ENCODE peak calls at places on chromosomes 4 and X, in four cellular contexts. H is choroid plexus epithelial cell; D is neural progenitor cell; Q is CD8-positive, alpha-beta T cell. Y is an unnamed sample.

GRCh38 chr4:144174401-144175067 is 34.0 kb upstream of the GYPA start:
- DNase-seq in H (peak), D (peak), Q (no peak), Y (peak)

GRCh38 chrX:16125520-16126149 is 2.3 kb downstream of the GRPR start:
- DNase-seq in H (no peak), D (no peak), Q (no peak), Y (no peak)

GRCh38 chrX:125248931-125249330 is 70.7 kb upstream of the TEX13C start:
- DNase-seq in H (no peak), D (no peak), Q (no peak), Y (no peak)

GRCh38 chr4:41160856-41161255 is 53.5 kb downstream of the APBB2 start:
- DNase-seq in H (no peak), D (no peak), Q (no peak), Y (peak)

GRCh38 chr4:158139086-158139485 is 33.7 kb downstream of the GASK1B start:
- DNase-seq in H (no peak), D (no peak), Q (no peak), Y (no peak)

GRCh38 chr4:41483771-41484170 is 54.2 kb upstream of the LIMCH1 start:
- DNase-seq in H (no peak), D (no peak), Q (no peak), Y (no peak)

GRCh38 chrX:40058719-40059118 is 39.0 kb downstream of the BCOR start:
- DNase-seq in H (no peak), D (no peak), Q (no peak), Y (no peak)

GRCh38 chrX:50962156-50962555 is 51.6 kb downstream of the BMP15 start:
- DNase-seq in H (no peak), D (no peak), Q (no peak), Y (no peak)

GRCh38 chr4:158884280-158884679 is 115.5 kb downstream of the FNIP2 start:
- DNase-seq in H (peak), D (no peak), Q (no peak), Y (no peak)

GRCh38 chr4:25810815-25811690 is 51.7 kb downstream of the SEL1L3 start:
- DNase-seq in H (peak), D (no peak), Q (no peak), Y (no peak)

GRCh38 chr4:3074846-3075651 is 568 bp downstream of the HTT start:
- DNase-seq in H (peak), D (peak), Q (no peak), Y (peak)

GRCh38 chr4:7189475-7190277 is 2.7 kb upstream of the SORCS2 start:
- DNase-seq in H (no peak), D (peak), Q (no peak), Y (no peak)

GRCh38 chrX:138519296-138519695 is 192.2 kb downstream of the FGF13 start:
- DNase-seq in H (no peak), D (peak), Q (no peak), Y (no peak)

GRCh38 chr4:47510506-47511143 is 25.6 kb downstream of the ATP10D start:
- DNase-seq in H (peak), D (no peak), Q (no peak), Y (peak)

GRCh38 chrX:110412971-110413726 is 54.5 kb downstream of the RTL9 start:
- DNase-seq in H (peak), D (peak), Q (peak), Y (peak)

GRCh38 chr4:42702895-42703294 is 46.0 kb upstream of the ATP8A1 start:
- DNase-seq in H (no peak), D (no peak), Q (no peak), Y (no peak)

GRCh38 chr4:94416335-94416734 is 35.4 kb upstream of the PDLIM5 start:
- DNase-seq in H (no peak), D (no peak), Q (no peak), Y (no peak)
- TF ChIP-seq CTCF in H (no peak), D (no peak), Q (no peak), Y (no peak)

GRCh38 chr4:149884529-149885206 is 69.0 kb upstream of the IQCM start:
- DNase-seq in H (no peak), D (no peak), Q (no peak), Y (no peak)
- H3K4me3 ChIP-seq in H (no peak), D (no peak), Q (no peak), Y (no peak)

GRCh38 chr4:105042451-105042850 is 104.2 kb upstream of the TET2 start:
- DNase-seq in H (no peak), D (no peak), Q (no peak), Y (no peak)
- TF ChIP-seq CTCF in H (no peak), D (no peak), Q (no peak), Y (no peak)

GRCh38 chrX:71367396-71367795 is 1.2 kb downstream of the TAF1 start:
- DNase-seq in H (peak), D (no peak), Q (no peak), Y (peak)
- H3K4me3 ChIP-seq in H (peak), D (peak), Q (peak), Y (peak)

DNA sequence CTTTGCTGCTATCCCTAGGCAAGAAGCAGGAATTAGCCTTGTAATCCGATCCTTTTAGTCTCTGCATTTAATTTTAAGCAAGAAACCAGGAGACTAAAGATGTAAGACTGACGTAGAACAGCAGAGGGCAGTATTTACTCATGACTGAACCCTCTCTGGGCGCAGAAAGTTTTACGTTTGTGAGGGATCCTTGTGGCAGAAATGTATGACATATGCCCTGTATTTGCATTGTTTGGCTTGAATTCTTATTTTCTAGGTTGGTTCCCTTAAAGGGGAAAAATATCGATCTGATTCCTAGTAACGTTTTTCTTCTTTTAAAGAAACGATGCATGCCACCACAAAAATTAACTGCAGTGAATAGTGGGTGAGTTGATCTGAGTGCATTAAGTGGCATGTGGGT is 1.3 kb upstream of the FAT4 start:
- DNase-seq in H (peak), D (peak), Q (no peak), Y (peak)
- TF ChIP-seq CTCF in H (peak), D (peak), Q (peak), Y (peak)

Y was measured in fibroblast of villous mesenchyme.